ENCODE peak calls at places on chromosomes 3 and 15, in eight cellular contexts. C is Jurkat, Clone E6-1; I is CD4-positive, alpha-beta memory T cell; A is bronchial epithelial cell; Y is tibial nerve; K is H1; L is foreskin fibroblast; S is HFF-Myc. Z is an unnamed sample.

GRCh38 chr15:77034620-77035467 is 36.1 kb downstream of the TSPAN3 start:
- DNase-seq in L (no peak), I (no peak), S (no peak), Y (no peak), A (no peak), K (no peak), C (no peak), Z (peak)

GRCh38 chr3:58092516-58092915 is 84.3 kb downstream of the FLNB start:
- DNase-seq in A (no peak), Y (no peak), K (no peak), C (no peak), S (peak), L (peak), I (no peak), Z (no peak)

GRCh38 chr15:80494311-80494710 is 90.1 kb downstream of the ARNT2 start:
- DNase-seq in A (peak), L (peak), C (no peak), K (no peak), S (no peak), Y (no peak), I (no peak), Z (no peak)

GRCh38 chr3:142997330-142997729 is 4.0 kb upstream of the U2SURP start:
- DNase-seq in L (no peak), Y (no peak), K (no peak), A (no peak), I (no peak), S (no peak), C (no peak), Z (no peak)

GRCh38 chr3:156151824-156152428 is 31.5 kb downstream of the KCNAB1 start:
- DNase-seq in I (peak), A (peak), K (peak), S (peak), Y (peak), L (peak), C (peak), Z (peak)

GRCh38 chr3:44184319-44184953 is 57.2 kb upstream of the TOPAZ1 start:
- DNase-seq in L (no peak), C (peak), S (no peak), Y (no peak), I (no peak), A (no peak), K (no peak), Z (no peak)

GRCh38 chr3:189304465-189305341 is 132.9 kb downstream of the TPRG1 start:
- DNase-seq in K (peak), L (no peak), A (peak), Y (no peak), I (no peak), C (no peak), S (no peak), Z (no peak)

GRCh38 chr3:32818431-32819085 is 761 bp downstream of the TRIM71 start:
- DNase-seq in I (no peak), Y (no peak), C (no peak), S (no peak), K (no peak), L (no peak), A (no peak), Z (no peak)

GRCh38 chr3:186599142-186599784 is 13.6 kb upstream of the AHSG start:
- DNase-seq in C (no peak), I (no peak), Y (no peak), K (no peak), S (no peak), A (no peak), L (no peak), Z (no peak)

GRCh38 chr3:11770477-11771381 is 76.0 kb downstream of the TAMM41 start:
- DNase-seq in K (peak), I (peak), C (peak), A (peak), Y (peak), S (peak), L (peak), Z (peak)
- H3K4me3 ChIP-seq in K (no peak), I (peak), C (peak), A (peak), Y (peak), S (no peak), L (peak), Z (peak)

DNA sequence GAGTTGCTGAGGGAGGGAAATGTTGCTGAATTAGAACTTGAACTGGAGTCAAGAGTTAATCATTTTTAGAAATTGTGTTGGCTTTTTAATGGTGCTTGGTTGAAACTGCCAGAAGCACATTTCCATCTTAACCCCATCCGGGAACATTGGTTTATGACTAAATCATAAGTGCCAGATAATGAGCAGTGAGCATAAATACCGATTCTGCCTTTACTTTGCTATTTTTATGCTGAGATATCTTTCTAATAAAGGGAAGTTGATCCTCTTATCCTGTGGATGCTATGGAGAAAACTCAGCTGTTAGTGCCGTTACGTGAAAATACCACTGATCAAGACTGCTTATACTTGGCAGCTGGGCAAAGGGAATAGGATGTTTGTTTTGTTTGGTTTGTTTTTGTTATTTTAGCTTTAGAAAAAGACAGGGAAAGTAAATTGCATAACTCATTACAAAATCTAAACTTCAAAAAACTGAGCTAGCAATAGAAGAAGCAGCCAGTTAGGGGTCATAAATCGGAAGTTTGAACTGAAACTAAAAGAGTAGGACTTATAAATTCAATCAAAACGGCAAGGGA is 813.1 kb downstream of the NAALADL2 start:
- DNase-seq in A (no peak), K (no peak), C (no peak), S (peak), I (no peak), Y (no peak), L (peak), Z (no peak)
- H3K4me3 ChIP-seq in A (no peak), K (no peak), C (no peak), S (peak), I (no peak), Y (peak), L (peak), Z (no peak)

GRCh38 chr3:122678496-122678895 is 2.1 kb upstream of the PARP14 start:
- DNase-seq in C (no peak), A (no peak), Y (no peak), L (no peak), K (no peak), S (no peak), I (no peak), Z (no peak)

GRCh38 chr3:122680381-122681293 is at the start of gene PARP14:
- DNase-seq in L (peak), I (peak), A (peak), C (peak), S (peak), Y (peak), K (no peak), Z (peak)

GRCh38 chr3:122677261-122677660 is 3.4 kb upstream of the PARP14 start:
- DNase-seq in A (peak), L (no peak), I (no peak), K (no peak), Y (no peak), C (no peak), S (no peak), Z (no peak)

GRCh38 chr3:122679467-122680291 is 960 bp upstream of the PARP14 start:
- DNase-seq in I (peak), Y (peak), L (peak), S (no peak), C (no peak), A (peak), K (no peak), Z (peak)

DNA sequence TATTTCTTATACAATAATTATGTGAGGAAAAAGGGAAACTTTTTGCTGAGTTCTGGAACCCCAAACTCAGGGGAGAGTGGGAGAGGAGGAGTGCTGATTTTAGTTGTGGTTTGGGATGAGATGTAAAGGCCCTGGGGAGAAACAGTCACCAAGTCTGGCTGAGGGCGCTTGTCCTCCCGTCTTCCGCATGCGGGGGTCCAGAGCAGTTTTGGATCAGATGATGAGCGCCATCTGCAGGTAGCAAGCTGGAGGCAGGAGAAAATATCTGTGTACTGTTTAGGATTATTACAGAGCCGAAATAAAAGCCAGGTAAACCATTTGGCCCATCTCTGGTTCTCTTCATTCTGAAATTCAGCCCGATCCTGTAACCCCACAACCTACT is 1.6 kb upstream of the PARP14 start:
- DNase-seq in K (peak), S (peak), C (peak), Y (peak), I (peak), A (peak), L (peak), Z (peak)
- H3K4me3 ChIP-seq in K (no peak), S (no peak), C (peak), Y (peak), I (peak), A (peak), L (peak), Z (peak)

GRCh38 chr3:12643724-12644123 is 20.2 kb downstream of the RAF1 start:
- DNase-seq in S (no peak), Y (no peak), A (no peak), C (no peak), K (no peak), I (no peak), L (no peak), Z (no peak)
- H3K4me3 ChIP-seq in S (no peak), Y (no peak), A (no peak), C (no peak), K (no peak), I (no peak), L (no peak), Z (no peak)

Z was measured in CD8-positive, alpha-beta T cell.